ENCODE peak calls at places on chromosome 14, in six cellular contexts. One of them, this sample, is unnamed.

GRCh38 chr14:59377485-59377884 is 87.7 kb downstream of the GPR135 start:
- DNase-seq in mesendoderm: no peak
- DNase-seq in PC-3: no peak
- DNase-seq in NT2/D1: no peak
- DNase-seq in neural progenitor cell: no peak
- DNase-seq in IMR-90: no peak
- DNase-seq in this sample: peak; percentile 37

GRCh38 chr14:34120185-34120977 is 169.5 kb upstream of the EGLN3 start:
- DNase-seq in mesendoderm: peak; percentile 42
- DNase-seq in PC-3: no peak
- DNase-seq in NT2/D1: no peak
- DNase-seq in neural progenitor cell: peak; percentile 25
- DNase-seq in IMR-90: no peak
- DNase-seq in this sample: no peak

GRCh38 chr14:71362920-71363584 is 455.8 kb downstream of the PCNX1 start:
- DNase-seq in mesendoderm: no peak
- DNase-seq in PC-3: no peak
- DNase-seq in NT2/D1: no peak
- DNase-seq in neural progenitor cell: no peak
- DNase-seq in IMR-90: peak; percentile 73
- DNase-seq in this sample: peak; percentile 88

GRCh38 chr14:24692382-24693352 is 58.7 kb upstream of the GZMB start:
- DNase-seq in mesendoderm: peak; percentile 89
- DNase-seq in PC-3: no peak
- DNase-seq in NT2/D1: no peak
- DNase-seq in neural progenitor cell: no peak
- DNase-seq in IMR-90: no peak
- DNase-seq in this sample: no peak

GRCh38 chr14:63616015-63616414 is 25.7 kb downstream of the WDR89 start:
- DNase-seq in mesendoderm: no peak
- DNase-seq in PC-3: no peak
- DNase-seq in NT2/D1: no peak
- DNase-seq in neural progenitor cell: no peak
- DNase-seq in IMR-90: no peak
- DNase-seq in this sample: no peak

GRCh38 chr14:59154383-59154782 is 34.1 kb upstream of the DAAM1 start:
- DNase-seq in mesendoderm: no peak
- DNase-seq in PC-3: no peak
- DNase-seq in NT2/D1: no peak
- DNase-seq in neural progenitor cell: no peak
- DNase-seq in IMR-90: no peak
- DNase-seq in this sample: no peak

GRCh38 chr14:105888784-105889665 is 362.6 kb downstream of the TMEM121 start:
- DNase-seq in mesendoderm: no peak
- DNase-seq in PC-3: no peak
- DNase-seq in NT2/D1: no peak
- DNase-seq in neural progenitor cell: no peak
- DNase-seq in IMR-90: no peak
- DNase-seq in this sample: no peak

GRCh38 chr14:81396108-81396507 is 4.0 kb downstream of the STON2 start:
- DNase-seq in mesendoderm: peak; percentile 44
- DNase-seq in PC-3: peak; percentile 53
- DNase-seq in NT2/D1: no peak
- DNase-seq in neural progenitor cell: no peak
- DNase-seq in IMR-90: no peak
- DNase-seq in this sample: peak; percentile 22

GRCh38 chr14:52267501-52268190 is at the start of gene PTGDR:
- DNase-seq in mesendoderm: peak; percentile 57
- DNase-seq in PC-3: no peak
- DNase-seq in NT2/D1: no peak
- DNase-seq in neural progenitor cell: peak; percentile 70
- DNase-seq in IMR-90: no peak
- DNase-seq in this sample: peak; percentile 30

GRCh38 chr14:35368139-35368460 is 36.4 kb downstream of the NFKBIA start:
- DNase-seq in mesendoderm: no peak
- DNase-seq in PC-3: no peak
- DNase-seq in NT2/D1: no peak
- DNase-seq in neural progenitor cell: no peak
- DNase-seq in IMR-90: no peak
- DNase-seq in this sample: no peak

GRCh38 chr14:88063807-88064206 is 58.9 kb downstream of the GPR65 start:
- DNase-seq in mesendoderm: no peak
- DNase-seq in PC-3: no peak
- DNase-seq in NT2/D1: no peak
- DNase-seq in neural progenitor cell: no peak
- DNase-seq in IMR-90: no peak
- DNase-seq in this sample: no peak

GRCh38 chr14:54350196-54350595 is 46.6 kb upstream of the CDKN3 start:
- DNase-seq in mesendoderm: no peak
- DNase-seq in PC-3: no peak
- DNase-seq in NT2/D1: no peak
- DNase-seq in neural progenitor cell: no peak
- DNase-seq in IMR-90: peak; percentile 58
- DNase-seq in this sample: peak; percentile 81

GRCh38 chr14:69489495-69489894 is 5.0 kb downstream of the PLEKHD1 start:
- DNase-seq in mesendoderm: no peak
- DNase-seq in PC-3: no peak
- DNase-seq in NT2/D1: no peak
- DNase-seq in neural progenitor cell: no peak
- DNase-seq in IMR-90: no peak
- DNase-seq in this sample: no peak

GRCh38 chr14:30840086-30840779 is 34.1 kb upstream of the COCH start:
- DNase-seq in mesendoderm: no peak
- DNase-seq in PC-3: peak; percentile 3
- DNase-seq in NT2/D1: no peak
- DNase-seq in neural progenitor cell: no peak
- DNase-seq in IMR-90: no peak
- DNase-seq in this sample: no peak

GRCh38 chr14:69580009-69580577 is 5.4 kb upstream of the CCDC177 start:
- DNase-seq in mesendoderm: peak; percentile 91
- DNase-seq in PC-3: peak; percentile 78
- DNase-seq in NT2/D1: peak; percentile 44
- DNase-seq in neural progenitor cell: peak; percentile 73
- DNase-seq in IMR-90: peak; percentile 96
- DNase-seq in this sample: peak; percentile 99

GRCh38 chr14:71143391-71144290 is 236.4 kb downstream of the PCNX1 start:
- DNase-seq in mesendoderm: peak; percentile 88
- DNase-seq in PC-3: peak; percentile 99
- DNase-seq in NT2/D1: peak; percentile 38
- DNase-seq in neural progenitor cell: no peak
- DNase-seq in IMR-90: peak; percentile 80
- DNase-seq in this sample: peak; percentile 94

GRCh38 chr14:104965561-104966231 is 12.5 kb downstream of the AHNAK2 start:
- DNase-seq in mesendoderm: no peak
- DNase-seq in PC-3: no peak
- DNase-seq in NT2/D1: no peak
- DNase-seq in neural progenitor cell: no peak
- DNase-seq in IMR-90: no peak
- DNase-seq in this sample: no peak

GRCh38 chr14:104499784-104500496 is 79.6 kb upstream of the C14orf180 start:
- DNase-seq in mesendoderm: no peak
- DNase-seq in PC-3: no peak
- DNase-seq in NT2/D1: no peak
- DNase-seq in neural progenitor cell: no peak
- DNase-seq in IMR-90: no peak
- DNase-seq in this sample: no peak

GRCh38 chr14:91047174-91047753 is 13.2 kb downstream of the RPS6KA5 start:
- DNase-seq in mesendoderm: peak; percentile 49
- DNase-seq in PC-3: no peak
- DNase-seq in NT2/D1: no peak
- DNase-seq in neural progenitor cell: no peak
- DNase-seq in IMR-90: no peak
- DNase-seq in this sample: peak; percentile 22

GRCh38 chr14:28348797-28349196 is 417.8 kb upstream of the FOXG1 start:
- DNase-seq in mesendoderm: no peak
- DNase-seq in PC-3: no peak
- DNase-seq in NT2/D1: no peak
- DNase-seq in neural progenitor cell: no peak
- DNase-seq in IMR-90: no peak
- DNase-seq in this sample: no peak

GRCh38 chr14:105430535-105430934 is 10.9 kb downstream of the MTA1 start:
- DNase-seq in mesendoderm: no peak
- DNase-seq in PC-3: peak; percentile 97
- DNase-seq in NT2/D1: no peak
- DNase-seq in neural progenitor cell: no peak
- DNase-seq in IMR-90: peak; percentile 66
- DNase-seq in this sample: peak; percentile 69

GRCh38 chr14:20803221-20803620 is 577 bp upstream of the RNASE1 start:
- DNase-seq in mesendoderm: no peak
- DNase-seq in PC-3: no peak
- DNase-seq in NT2/D1: no peak
- DNase-seq in neural progenitor cell: no peak
- DNase-seq in IMR-90: no peak
- DNase-seq in this sample: no peak

GRCh38 chr14:54325766-54326165 is 71.0 kb upstream of the CDKN3 start:
- DNase-seq in mesendoderm: no peak
- DNase-seq in PC-3: no peak
- DNase-seq in NT2/D1: no peak
- DNase-seq in neural progenitor cell: no peak
- DNase-seq in IMR-90: no peak
- DNase-seq in this sample: no peak

GRCh38 chr14:103847439-103847953 is at the start of gene PPP1R13B:
- DNase-seq in mesendoderm: peak; percentile 93
- DNase-seq in PC-3: peak; percentile 94
- DNase-seq in NT2/D1: peak; percentile 77
- DNase-seq in neural progenitor cell: peak; percentile 98
- DNase-seq in IMR-90: peak; percentile 71
- DNase-seq in this sample: peak; percentile 79

GRCh38 chr14:52716160-52716559 is 9.2 kb downstream of the PSMC6 start:
- DNase-seq in mesendoderm: no peak
- DNase-seq in PC-3: no peak
- DNase-seq in NT2/D1: no peak
- DNase-seq in neural progenitor cell: no peak
- DNase-seq in IMR-90: peak; percentile 5
- DNase-seq in this sample: no peak

GRCh38 chr14:46250113-46250703 is 401.4 kb downstream of the RPL10L start:
- DNase-seq in mesendoderm: peak; percentile 43
- DNase-seq in PC-3: peak; percentile 64
- DNase-seq in NT2/D1: peak; percentile 15
- DNase-seq in neural progenitor cell: peak; percentile 21
- DNase-seq in IMR-90: no peak
- DNase-seq in this sample: peak; percentile 14

GRCh38 chr14:72495668-72496067 is 398.2 kb downstream of the DPF3 start:
- DNase-seq in mesendoderm: no peak
- DNase-seq in PC-3: peak; percentile 21
- DNase-seq in NT2/D1: no peak
- DNase-seq in neural progenitor cell: no peak
- DNase-seq in IMR-90: peak; percentile 34
- DNase-seq in this sample: peak; percentile 11

GRCh38 chr14:93957333-93957710 is 19.0 kb downstream of the ASB2 start:
- DNase-seq in mesendoderm: no peak
- DNase-seq in PC-3: no peak
- DNase-seq in NT2/D1: no peak
- DNase-seq in neural progenitor cell: no peak
- DNase-seq in IMR-90: no peak
- DNase-seq in this sample: no peak
- H3K36me3 ChIP-seq in mesendoderm: no peaks in the 10 kb centered on the region
- H3K36me3 ChIP-seq in PC-3: no peaks in the 10 kb centered on the region
- H3K36me3 ChIP-seq in NT2/D1: no peaks in the 10 kb centered on the region
- H3K36me3 ChIP-seq in neural progenitor cell: no peaks in the 10 kb centered on the region
- H3K36me3 ChIP-seq in IMR-90: no peaks in the 10 kb centered on the region
- H3K36me3 ChIP-seq in this sample: no peaks in the 10 kb centered on the region

DNA sequence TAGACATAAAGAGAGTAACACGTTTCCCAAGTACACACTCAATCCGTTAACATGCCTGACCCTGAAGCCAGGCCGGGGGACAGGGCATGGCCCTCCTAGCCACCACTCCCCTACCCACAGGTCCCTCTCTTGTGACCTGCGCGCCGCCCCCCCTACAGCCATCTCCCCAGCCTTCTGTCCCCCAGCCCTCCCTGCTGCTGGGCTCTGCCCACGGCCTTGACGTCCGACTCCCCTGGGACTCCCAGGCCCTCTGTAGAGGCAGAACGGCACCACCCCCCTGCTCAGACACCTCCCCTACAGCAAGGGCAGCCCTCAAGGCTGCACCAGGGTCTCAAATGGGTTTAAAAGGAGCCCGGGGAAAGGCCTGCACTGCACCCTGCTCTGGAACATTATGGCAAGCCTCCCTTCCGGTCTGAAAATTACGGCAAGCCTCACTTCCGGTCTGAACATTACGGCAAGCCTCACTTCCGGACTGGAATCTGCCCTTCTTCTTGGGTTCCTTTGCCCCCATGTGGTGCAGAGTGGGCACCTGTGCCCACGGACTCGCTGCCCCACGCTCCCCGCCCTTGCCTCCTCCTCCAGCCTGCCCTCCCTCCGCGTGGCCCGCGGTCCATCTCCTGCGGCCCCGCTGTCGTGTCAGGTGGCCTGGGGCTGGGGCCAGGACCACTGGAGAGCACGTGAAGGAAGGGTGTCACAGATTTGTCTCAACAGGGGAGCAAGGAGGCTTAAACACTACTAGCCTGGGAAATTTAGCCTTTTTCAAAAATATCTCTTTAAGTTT is 77.6 kb downstream of the MOK start:
- DNase-seq in mesendoderm: no peak
- DNase-seq in PC-3: no peak
- DNase-seq in NT2/D1: no peak
- DNase-seq in neural progenitor cell: no peak
- DNase-seq in IMR-90: no peak
- DNase-seq in this sample: no peak
- H3K9ac ChIP-seq in mesendoderm: no peak overlapping the region
- H3K9ac ChIP-seq in PC-3: no peak overlapping the region
- H3K9ac ChIP-seq in NT2/D1: no peak overlapping the region
- H3K9ac ChIP-seq in neural progenitor cell: no peak overlapping the region
- H3K9ac ChIP-seq in IMR-90: no peak overlapping the region
- H3K9ac ChIP-seq in this sample: no peak overlapping the region

DNA sequence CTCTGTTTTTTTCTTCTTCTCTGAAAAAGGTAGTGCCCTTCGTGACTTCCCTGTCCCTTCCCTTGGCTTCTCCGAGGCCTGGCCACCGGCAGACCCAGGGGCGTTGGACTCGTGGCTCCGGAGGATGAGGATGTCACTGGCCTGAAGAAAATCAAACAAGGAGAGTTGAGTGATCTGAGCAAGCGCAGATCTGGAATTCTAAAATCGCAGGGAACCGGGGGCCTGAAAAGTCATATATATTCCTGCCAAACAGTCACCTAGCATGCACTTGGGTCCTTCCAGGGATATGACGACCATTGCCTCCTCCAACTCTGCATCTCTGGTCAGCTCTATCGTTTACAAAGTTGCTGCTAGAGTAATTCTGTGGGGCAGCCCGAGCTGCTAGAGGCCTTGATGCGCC is 5.2 kb upstream of the PNMA1 start:
- DNase-seq in mesendoderm: no peak
- DNase-seq in PC-3: peak; percentile 1
- DNase-seq in NT2/D1: no peak
- DNase-seq in neural progenitor cell: peak; percentile 34
- DNase-seq in IMR-90: no peak
- DNase-seq in this sample: no peak
- H3K36me3 ChIP-seq in mesendoderm: peaks cover 1% of the 10 kb centered on the region
- H3K36me3 ChIP-seq in PC-3: peaks cover 44% of the 10 kb centered on the region
- H3K36me3 ChIP-seq in NT2/D1: peaks cover 63% of the 10 kb centered on the region
- H3K36me3 ChIP-seq in neural progenitor cell: no peaks in the 10 kb centered on the region
- H3K36me3 ChIP-seq in IMR-90: peaks cover 49% of the 10 kb centered on the region
- H3K36me3 ChIP-seq in this sample: peaks cover 35% of the 10 kb centered on the region

GRCh38 chr14:32650030-32650429 is 288.6 kb upstream of the NPAS3 start:
- DNase-seq in mesendoderm: no peak
- DNase-seq in PC-3: no peak
- DNase-seq in NT2/D1: no peak
- DNase-seq in neural progenitor cell: no peak
- DNase-seq in IMR-90: no peak
- DNase-seq in this sample: no peak
- H3K9ac ChIP-seq in mesendoderm: no peak overlapping the region
- H3K9ac ChIP-seq in PC-3: no peak overlapping the region
- H3K9ac ChIP-seq in NT2/D1: no peak overlapping the region
- H3K9ac ChIP-seq in neural progenitor cell: no peak overlapping the region
- H3K9ac ChIP-seq in IMR-90: no peak overlapping the region
- H3K9ac ChIP-seq in this sample: no peak overlapping the region

GRCh38 chr14:99239661-99240092 is 32.3 kb downstream of the BCL11B start:
- DNase-seq in mesendoderm: no peak
- DNase-seq in PC-3: peak; percentile 30
- DNase-seq in NT2/D1: no peak
- DNase-seq in neural progenitor cell: no peak
- DNase-seq in IMR-90: no peak
- DNase-seq in this sample: no peak
- H3K36me3 ChIP-seq in mesendoderm: no peaks in the 10 kb centered on the region
- H3K36me3 ChIP-seq in PC-3: no peaks in the 10 kb centered on the region
- H3K36me3 ChIP-seq in NT2/D1: no peaks in the 10 kb centered on the region
- H3K36me3 ChIP-seq in neural progenitor cell: no peaks in the 10 kb centered on the region
- H3K36me3 ChIP-seq in IMR-90: no peaks in the 10 kb centered on the region
- H3K36me3 ChIP-seq in this sample: no peaks in the 10 kb centered on the region